ENCODE peak calls at places on chromosomes 5 and 9, in six cellular contexts. D is NCI-H1092 treated with DMSO at 0.1 percent for 48 hours, E is NCI-H748 treated with DMSO at 0.1 percent for 48 hours, W is amniotic stem cell, J is frontal cortex, V is HFFc6. F is an unnamed sample.

GRCh38 chr9:6766606-6767005 is 8.8 kb downstream of the KDM4C start:
- DNase-seq in E (no peak), V (no peak), D (no peak), J (no peak), W (no peak), F (no peak)

GRCh38 chr9:32424616-32425015 is 40.2 kb downstream of the ACO1 start:
- DNase-seq in D (no peak), W (no peak), E (no peak), V (no peak), J (no peak), F (no peak)

GRCh38 chr9:116482740-116483139 is 204.4 kb upstream of the TRIM32 start:
- DNase-seq in D (peak), E (no peak), J (no peak), V (no peak), W (no peak), F (no peak)

GRCh38 chr5:139342423-139342723 is 719 bp downstream of the PAIP2 start:
- DNase-seq in W (no peak), J (no peak), E (no peak), D (no peak), V (no peak), F (no peak)

GRCh38 chr5:158840193-158840592 is 259.5 kb downstream of the EBF1 start:
- DNase-seq in V (no peak), D (no peak), J (no peak), E (no peak), W (no peak), F (no peak)

GRCh38 chr9:96008502-96009222 is 133.2 kb downstream of the ERCC6L2 start:
- DNase-seq in V (no peak), J (no peak), E (no peak), D (no peak), W (no peak), F (peak)

GRCh38 chr5:164233796-164234195 is 728.4 kb downstream of the MAT2B start:
- DNase-seq in J (no peak), W (no peak), V (no peak), D (no peak), E (no peak), F (no peak)

GRCh38 chr9:69546265-69546664 is 125.9 kb downstream of the APBA1 start:
- DNase-seq in W (no peak), D (peak), E (peak), J (no peak), V (peak), F (no peak)

GRCh38 chr5:32405502-32405901 is 39.0 kb downstream of the ZFR start:
- DNase-seq in E (no peak), J (no peak), V (no peak), D (no peak), W (no peak), F (no peak)

GRCh38 chr5:16550316-16550952 is 66.4 kb downstream of the RETREG1 start:
- DNase-seq in J (no peak), V (peak), W (no peak), D (no peak), E (peak), F (no peak)

GRCh38 chr9:82805027-82805426 is 257.9 kb downstream of the RASEF start:
- DNase-seq in E (peak), J (no peak), W (no peak), V (no peak), D (peak), F (no peak)

GRCh38 chr5:56729488-56729887 is 85.9 kb upstream of the MAP3K1 start:
- DNase-seq in V (no peak), W (no peak), J (no peak), E (no peak), D (no peak), F (no peak)

GRCh38 chr5:36654598-36654997 is 48.2 kb downstream of the SLC1A3 start:
- DNase-seq in W (no peak), D (no peak), J (no peak), V (no peak), E (no peak), F (no peak)

GRCh38 chr5:20276061-20276958 is 288.3 kb upstream of the CDH18 start:
- DNase-seq in J (no peak), W (peak), E (no peak), V (peak), D (no peak), F (peak)

GRCh38 chr9:86924206-86924605 is 23.1 kb downstream of the GAS1 start:
- DNase-seq in D (no peak), W (no peak), V (no peak), J (no peak), E (no peak), F (no peak)

GRCh38 chr5:74567351-74567870 is 73.1 kb downstream of the ENC1 start:
- DNase-seq in E (no peak), J (no peak), D (no peak), W (no peak), V (no peak), F (no peak)

GRCh38 chr5:65047948-65048690 is 279.4 kb downstream of the CWC27 start:
- DNase-seq in E (no peak), J (no peak), D (no peak), V (no peak), W (no peak), F (no peak)

GRCh38 chr9:6805532-6805931 is 47.8 kb downstream of the KDM4C start:
- DNase-seq in E (no peak), V (peak), D (no peak), J (peak), W (no peak), F (no peak)

GRCh38 chr9:8179381-8180053 is 379.9 kb upstream of the DMAC1 start:
- DNase-seq in E (peak), J (no peak), W (no peak), V (no peak), D (no peak), F (no peak)

GRCh38 chr5:106312360-106312759 is 1358.4 kb downstream of the EFNA5 start:
- DNase-seq in V (no peak), J (no peak), E (no peak), D (no peak), W (peak), F (peak)

GRCh38 chr5:75603421-75603820 is 7.8 kb upstream of the ANKDD1B start:
- DNase-seq in J (no peak), W (no peak), D (no peak), E (no peak), V (peak), F (peak)

GRCh38 chr5:82329393-82329792 is 51.2 kb upstream of the RPS23 start:
- DNase-seq in J (no peak), W (no peak), V (no peak), D (no peak), E (no peak), F (no peak)

F was measured in foreskin keratinocyte.